ENCODE peak calls at places on chromosomes 11 and 22, in eight cellular contexts. One of them, this sample, is unnamed.

GRCh38 chr11:2482199-2482598 is 37.4 kb downstream of the KCNQ1 start:
- DNase-seq in GM12891: no peak
- DNase-seq in stomach: no peak
- DNase-seq in HepG2: no peak
- DNase-seq in NB4: no peak
- DNase-seq in uterus: no peak
- DNase-seq in A549: no peak
- DNase-seq in H1: no peak
- DNase-seq in this sample: no peak

GRCh38 chr22:47080100-47080499 is 317.6 kb downstream of the TBC1D22A start:
- DNase-seq in GM12891: no peak
- DNase-seq in stomach: no peak
- DNase-seq in HepG2: no peak
- DNase-seq in NB4: no peak
- DNase-seq in uterus: no peak
- DNase-seq in A549: no peak
- DNase-seq in H1: no peak
- DNase-seq in this sample: no peak

GRCh38 chr22:48943567-48944432 is 883.9 kb downstream of the BRD1 start:
- DNase-seq in GM12891: no peak
- DNase-seq in stomach: peak
- DNase-seq in HepG2: peak
- DNase-seq in NB4: peak
- DNase-seq in uterus: no peak
- DNase-seq in A549: peak
- DNase-seq in H1: peak
- DNase-seq in this sample: no peak

GRCh38 chr11:110172666-110173065 is 79.5 kb downstream of the ZC3H12C start:
- DNase-seq in GM12891: no peak
- DNase-seq in stomach: no peak
- DNase-seq in HepG2: no peak
- DNase-seq in NB4: no peak
- DNase-seq in uterus: no peak
- DNase-seq in A549: no peak
- DNase-seq in H1: no peak
- DNase-seq in this sample: no peak

GRCh38 chr11:17695454-17696441 is 23.6 kb upstream of the MYOD1 start:
- DNase-seq in GM12891: no peak
- DNase-seq in stomach: no peak
- DNase-seq in HepG2: no peak
- DNase-seq in NB4: no peak
- DNase-seq in uterus: no peak
- DNase-seq in A549: no peak
- DNase-seq in H1: no peak
- DNase-seq in this sample: no peak

GRCh38 chr11:115409691-115410220 is 94.5 kb downstream of the CADM1 start:
- DNase-seq in GM12891: no peak
- DNase-seq in stomach: no peak
- DNase-seq in HepG2: peak
- DNase-seq in NB4: no peak
- DNase-seq in uterus: no peak
- DNase-seq in A549: no peak
- DNase-seq in H1: no peak
- DNase-seq in this sample: peak

GRCh38 chr11:5604896-5605295 is 8.5 kb downstream of the TRIM6 start:
- DNase-seq in GM12891: no peak
- DNase-seq in stomach: no peak
- DNase-seq in HepG2: no peak
- DNase-seq in NB4: no peak
- DNase-seq in uterus: no peak
- DNase-seq in A549: no peak
- DNase-seq in H1: no peak
- DNase-seq in this sample: no peak

GRCh38 chr11:16154715-16155396 is 201.5 kb downstream of the SOX6 start:
- DNase-seq in GM12891: no peak
- DNase-seq in stomach: peak
- DNase-seq in HepG2: peak
- DNase-seq in NB4: no peak
- DNase-seq in uterus: no peak
- DNase-seq in A549: peak
- DNase-seq in H1: no peak
- DNase-seq in this sample: peak

GRCh38 chr11:108853151-108853550 is 188.3 kb downstream of the DDX10 start:
- DNase-seq in GM12891: no peak
- DNase-seq in stomach: no peak
- DNase-seq in HepG2: no peak
- DNase-seq in NB4: no peak
- DNase-seq in uterus: no peak
- DNase-seq in A549: no peak
- DNase-seq in H1: no peak
- DNase-seq in this sample: no peak

GRCh38 chr11:108851781-108852180 is 186.9 kb downstream of the DDX10 start:
- DNase-seq in GM12891: no peak
- DNase-seq in stomach: no peak
- DNase-seq in HepG2: no peak
- DNase-seq in NB4: no peak
- DNase-seq in uterus: no peak
- DNase-seq in A549: no peak
- DNase-seq in H1: no peak
- DNase-seq in this sample: no peak

GRCh38 chr11:108852701-108853100 is 187.8 kb downstream of the DDX10 start:
- DNase-seq in GM12891: no peak
- DNase-seq in stomach: no peak
- DNase-seq in HepG2: no peak
- DNase-seq in NB4: no peak
- DNase-seq in uterus: no peak
- DNase-seq in A549: no peak
- DNase-seq in H1: no peak
- DNase-seq in this sample: no peak

GRCh38 chr11:108854366-108854765 is 189.5 kb downstream of the DDX10 start:
- DNase-seq in GM12891: peak
- DNase-seq in stomach: no peak
- DNase-seq in HepG2: no peak
- DNase-seq in NB4: no peak
- DNase-seq in uterus: no peak
- DNase-seq in A549: no peak
- DNase-seq in H1: no peak
- DNase-seq in this sample: no peak

DNA sequence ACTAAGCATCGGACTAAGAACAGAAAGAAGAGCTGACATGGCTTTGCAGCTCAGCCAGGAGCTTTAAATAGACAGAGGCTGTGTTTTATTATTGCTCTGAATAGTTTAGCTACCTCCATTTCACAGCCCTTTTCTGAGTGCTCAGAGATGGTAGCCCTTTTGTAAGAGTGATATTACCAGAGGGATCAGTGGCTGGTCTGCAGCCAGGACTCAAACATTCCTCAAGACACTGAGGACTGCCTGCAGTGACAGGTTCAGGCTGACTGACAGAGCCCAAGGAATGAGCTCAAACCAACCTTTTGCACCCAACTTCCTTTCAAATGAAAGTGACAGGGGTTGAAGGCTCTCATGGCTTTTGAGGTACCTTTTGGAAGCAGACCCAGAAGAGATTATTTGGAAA is 189.0 kb downstream of the DDX10 start:
- DNase-seq in GM12891: no peak
- DNase-seq in stomach: no peak
- DNase-seq in HepG2: no peak
- DNase-seq in NB4: no peak
- DNase-seq in uterus: no peak
- DNase-seq in A549: no peak
- DNase-seq in H1: no peak
- DNase-seq in this sample: no peak
- TF ChIP-seq POLR2A in GM12891: no peak
- TF ChIP-seq POLR2A in stomach: no peak
- TF ChIP-seq POLR2A in HepG2: no peak
- TF ChIP-seq POLR2A in NB4: no peak
- TF ChIP-seq POLR2A in uterus: no peak
- TF ChIP-seq POLR2A in A549: no peak
- TF ChIP-seq POLR2A in H1: no peak
- TF ChIP-seq POLR2A in this sample: no peak

GRCh38 chr22:35629406-35630234 is 12.5 kb upstream of the MB start:
- DNase-seq in GM12891: peak
- DNase-seq in stomach: peak
- DNase-seq in HepG2: no peak
- DNase-seq in NB4: peak
- DNase-seq in uterus: peak
- DNase-seq in A549: peak
- DNase-seq in H1: peak
- DNase-seq in this sample: peak

GRCh38 chr22:35625763-35626162 is 8.6 kb upstream of the MB start:
- DNase-seq in GM12891: no peak
- DNase-seq in stomach: no peak
- DNase-seq in HepG2: no peak
- DNase-seq in NB4: no peak
- DNase-seq in uterus: no peak
- DNase-seq in A549: no peak
- DNase-seq in H1: no peak
- DNase-seq in this sample: no peak

GRCh38 chr22:35628732-35629131 is 11.6 kb upstream of the MB start:
- DNase-seq in GM12891: no peak
- DNase-seq in stomach: no peak
- DNase-seq in HepG2: no peak
- DNase-seq in NB4: no peak
- DNase-seq in uterus: no peak
- DNase-seq in A549: no peak
- DNase-seq in H1: no peak
- DNase-seq in this sample: no peak

GRCh38 chr22:35624547-35624946 is 7.4 kb upstream of the MB start:
- DNase-seq in GM12891: no peak
- DNase-seq in stomach: no peak
- DNase-seq in HepG2: no peak
- DNase-seq in NB4: no peak
- DNase-seq in uterus: no peak
- DNase-seq in A549: no peak
- DNase-seq in H1: no peak
- DNase-seq in this sample: no peak

GRCh38 chr22:35627267-35628041 is 10.3 kb upstream of the MB start:
- DNase-seq in GM12891: peak
- DNase-seq in stomach: peak
- DNase-seq in HepG2: peak
- DNase-seq in NB4: peak
- DNase-seq in uterus: peak
- DNase-seq in A549: peak
- DNase-seq in H1: peak
- DNase-seq in this sample: peak
- TF ChIP-seq POLR2A in GM12891: no peak
- TF ChIP-seq POLR2A in stomach: no peak
- TF ChIP-seq POLR2A in HepG2: peak
- TF ChIP-seq POLR2A in NB4: no peak
- TF ChIP-seq POLR2A in uterus: no peak
- TF ChIP-seq POLR2A in A549: no peak
- TF ChIP-seq POLR2A in H1: peak
- TF ChIP-seq POLR2A in this sample: peak

DNA sequence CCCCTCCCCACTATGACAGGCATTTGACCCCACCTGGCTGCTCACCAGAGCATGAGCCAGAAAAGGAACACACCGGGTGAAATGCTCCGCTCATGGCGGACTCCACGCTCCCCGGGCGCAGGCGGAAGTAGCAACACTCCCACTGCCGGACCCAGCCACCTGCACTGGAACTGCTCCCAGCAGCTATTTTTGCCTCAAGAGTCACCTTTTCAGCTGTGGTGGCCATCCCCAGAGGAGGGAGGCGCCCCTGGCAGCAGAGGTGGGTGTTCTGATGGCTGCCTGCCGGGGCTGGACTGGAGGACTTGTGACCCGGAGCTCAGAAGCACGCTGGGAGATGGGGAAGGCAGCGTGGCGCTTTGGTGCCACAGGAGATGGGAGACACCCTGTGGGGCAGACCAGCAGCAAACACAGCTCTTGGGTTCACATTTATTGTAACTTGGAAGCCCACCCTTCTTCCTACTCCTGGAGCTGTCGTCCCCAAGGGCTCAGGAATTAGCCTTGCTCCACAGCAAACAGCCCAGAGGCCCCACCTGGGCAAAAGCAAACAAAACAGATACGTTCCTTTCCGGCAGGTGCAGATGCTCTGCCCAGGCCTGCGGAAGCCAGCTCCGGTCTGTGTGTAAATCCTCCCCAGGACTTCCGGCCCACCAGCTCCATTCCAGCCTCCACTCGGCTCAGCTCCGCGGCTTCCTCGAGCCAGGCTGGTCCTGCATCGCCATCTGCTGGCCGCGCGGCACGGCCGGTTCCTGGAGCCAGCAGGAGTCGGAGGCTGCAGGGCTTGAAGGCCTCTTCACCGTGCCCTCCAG is 3.7 kb downstream of the RPS19BP1 start:
- DNase-seq in GM12891: no peak
- DNase-seq in stomach: peak
- DNase-seq in HepG2: peak
- DNase-seq in NB4: peak
- DNase-seq in uterus: peak
- DNase-seq in A549: peak
- DNase-seq in H1: peak
- DNase-seq in this sample: peak
- TF ChIP-seq POLR2A in GM12891: peak
- TF ChIP-seq POLR2A in stomach: no peak
- TF ChIP-seq POLR2A in HepG2: peak
- TF ChIP-seq POLR2A in NB4: no peak
- TF ChIP-seq POLR2A in uterus: no peak
- TF ChIP-seq POLR2A in A549: no peak
- TF ChIP-seq POLR2A in H1: no peak
- TF ChIP-seq POLR2A in this sample: peak

GRCh38 chr22:22929381-22930221 is 42.0 kb downstream of the IGLL5 start:
- DNase-seq in GM12891: no peak
- DNase-seq in stomach: no peak
- DNase-seq in HepG2: no peak
- DNase-seq in NB4: peak
- DNase-seq in uterus: no peak
- DNase-seq in A549: no peak
- DNase-seq in H1: no peak
- DNase-seq in this sample: no peak

GRCh38 chr22:22927888-22928665 is 40.5 kb downstream of the IGLL5 start:
- DNase-seq in GM12891: no peak
- DNase-seq in stomach: no peak
- DNase-seq in HepG2: no peak
- DNase-seq in NB4: no peak
- DNase-seq in uterus: no peak
- DNase-seq in A549: no peak
- DNase-seq in H1: no peak
- DNase-seq in this sample: no peak

GRCh38 chr22:22927196-22927887 is 39.7 kb downstream of the IGLL5 start:
- DNase-seq in GM12891: no peak
- DNase-seq in stomach: no peak
- DNase-seq in HepG2: no peak
- DNase-seq in NB4: no peak
- DNase-seq in uterus: no peak
- DNase-seq in A549: no peak
- DNase-seq in H1: no peak
- DNase-seq in this sample: no peak

GRCh38 chr22:22930222-22930497 is 42.5 kb downstream of the IGLL5 start:
- DNase-seq in GM12891: no peak
- DNase-seq in stomach: no peak
- DNase-seq in HepG2: no peak
- DNase-seq in NB4: no peak
- DNase-seq in uterus: no peak
- DNase-seq in A549: no peak
- DNase-seq in H1: no peak
- DNase-seq in this sample: no peak

DNA sequence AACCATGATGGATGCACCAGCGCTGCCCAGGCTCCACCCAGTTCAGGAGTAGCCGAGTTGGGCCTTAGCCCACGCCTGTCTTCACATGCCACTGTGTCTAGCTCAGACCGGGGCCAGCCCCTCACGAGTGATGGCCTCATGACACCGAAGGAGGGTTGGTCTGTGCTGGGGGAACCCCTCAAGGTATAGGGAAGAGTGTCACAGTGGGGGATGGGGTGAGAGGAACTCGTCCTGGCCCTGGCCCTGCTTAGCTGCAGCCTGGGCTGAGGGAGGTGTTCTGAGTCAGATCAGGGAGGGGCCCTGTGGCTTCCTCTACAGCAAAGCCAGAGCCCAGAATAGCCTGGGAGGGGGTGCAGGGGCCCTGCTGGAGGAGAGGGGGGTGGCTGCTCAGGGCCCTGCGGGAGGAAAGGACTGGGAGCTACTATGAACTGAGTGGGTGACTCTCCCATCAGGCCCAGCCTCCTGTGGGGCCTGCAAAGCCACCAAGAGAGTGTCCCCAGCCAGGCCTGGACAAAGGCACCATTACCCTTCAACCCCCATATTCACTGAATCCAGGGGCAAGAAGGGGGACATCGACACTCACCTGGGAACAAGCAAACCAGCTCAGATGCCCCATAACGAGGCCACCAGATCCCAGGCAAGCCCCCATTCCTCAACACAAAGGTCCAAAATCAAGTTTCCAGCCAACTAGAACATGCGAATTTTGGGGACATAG is 41.2 kb downstream of the IGLL5 start:
- DNase-seq in GM12891: peak
- DNase-seq in stomach: peak
- DNase-seq in HepG2: no peak
- DNase-seq in NB4: peak
- DNase-seq in uterus: no peak
- DNase-seq in A549: no peak
- DNase-seq in H1: no peak
- DNase-seq in this sample: no peak
- TF ChIP-seq POLR2A in GM12891: peak
- TF ChIP-seq POLR2A in stomach: no peak
- TF ChIP-seq POLR2A in HepG2: no peak
- TF ChIP-seq POLR2A in NB4: no peak
- TF ChIP-seq POLR2A in uterus: no peak
- TF ChIP-seq POLR2A in A549: no peak
- TF ChIP-seq POLR2A in H1: no peak
- TF ChIP-seq POLR2A in this sample: no peak

This sample was measured in body of pancreas.